ENCODE peak calls at places on chromosomes 3 and 15, in seven cellular contexts. A is stimulated activated CD4-positive, alpha-beta T cell treated with anti-CD3 and anti-CD28 coated beads, Interleukin-2, amount 100 ng/mL, for 48 hours; J is RCC 7860; H is NAMALWA; V is GM12892; N is astrocyte of the hippocampus; E is naive thymus-derived CD8-positive, alpha-beta T cell. K is an unnamed sample.
A peak's percentile ranks its signal among the peaks of the same experiment; 100 is the strongest.

GRCh38 chr3:120622870-120623718 is 27.0 kb downstream of the NDUFB4 start:
- DNase-seq in A (no peak), J (no peak), H (peak; percentile 52), V (no peak), N (no peak), E (no peak), K (no peak)

GRCh38 chr3:153614563-153614962 is 452.5 kb downstream of the RAP2B start:
- DNase-seq in A (no peak), J (no peak), H (no peak), V (no peak), N (peak; percentile 42), E (no peak), K (no peak)

GRCh38 chr3:111617912-111618601 is 22.9 kb upstream of the ZBED2 start:
- DNase-seq in A (no peak), J (no peak), H (no peak), V (no peak), N (no peak), E (no peak), K (no peak)

GRCh38 chr15:94097567-94097966 is 133.8 kb upstream of the MCTP2 start:
- DNase-seq in A (no peak), J (no peak), H (no peak), V (no peak), N (no peak), E (no peak), K (no peak)

GRCh38 chr3:14113964-14114667 is 10.6 kb downstream of the CHCHD4 start:
- DNase-seq in A (no peak), J (no peak), H (no peak), V (no peak), N (no peak), E (no peak), K (no peak)

GRCh38 chr3:29245441-29245840 is 35.4 kb upstream of the RBMS3 start:
- DNase-seq in A (no peak), J (no peak), H (no peak), V (no peak), N (no peak), E (no peak), K (no peak)

GRCh38 chr3:186682734-186683133 is 16.9 kb downstream of the HRG start:
- DNase-seq in A (no peak), J (no peak), H (no peak), V (no peak), N (no peak), E (no peak), K (no peak)

GRCh38 chr3:42975456-42975855 is 3.7 kb upstream of the GASK1A start:
- DNase-seq in A (no peak), J (no peak), H (no peak), V (no peak), N (no peak), E (no peak), K (no peak)

GRCh38 chr3:172461530-172462138 is 13.4 kb upstream of the GHSR start:
- DNase-seq in A (no peak), J (peak; percentile 48), H (peak; percentile 68), V (no peak), N (no peak), E (no peak), K (peak; percentile 40)

GRCh38 chr3:134904796-134905646 is 110.0 kb downstream of the EPHB1 start:
- DNase-seq in A (no peak), J (no peak), H (no peak), V (no peak), N (peak; percentile 34), E (no peak), K (no peak)

GRCh38 chr3:50345586-50345985 is at the start of gene ZMYND10:
- DNase-seq in A (peak; percentile 78), J (no peak), H (peak; percentile 50), V (peak; percentile 76), N (peak; percentile 65), E (peak; percentile 81), K (no peak)

GRCh38 chr3:16319307-16319706 is 54.3 kb downstream of the OXNAD1 start:
- DNase-seq in A (peak; percentile 84), J (no peak), H (peak; percentile 55), V (no peak), N (no peak), E (peak; percentile 68), K (no peak)

GRCh38 chr3:71103430-71103881 is 480.1 kb downstream of the FOXP1 start:
- DNase-seq in A (no peak), J (peak; percentile 84), H (no peak), V (no peak), N (peak; percentile 78), E (no peak), K (no peak)

GRCh38 chr15:59256538-59256937 is 49.9 kb downstream of the LDHAL6B start:
- DNase-seq in A (no peak), J (no peak), H (no peak), V (no peak), N (no peak), E (no peak), K (no peak)

GRCh38 chr3:39192490-39193092 is at the start of gene XIRP1:
- DNase-seq in A (peak; percentile 19), J (no peak), H (no peak), V (no peak), N (no peak), E (no peak), K (no peak)

GRCh38 chr3:153927107-153927506 is 194.1 kb upstream of the ARHGEF26 start:
- DNase-seq in A (no peak), J (peak; percentile 15), H (peak; percentile 58), V (no peak), N (peak; percentile 60), E (no peak), K (peak; percentile 4)

GRCh38 chr3:46375814-46376213 is 5.1 kb downstream of the CCR5 start:
- DNase-seq in A (no peak), J (no peak), H (no peak), V (no peak), N (no peak), E (no peak), K (no peak)

GRCh38 chr15:96356494-96357455 is 26.3 kb downstream of the NR2F2 start:
- DNase-seq in A (peak; percentile 72), J (peak; percentile 60), H (no peak), V (peak; percentile 64), N (peak; percentile 90), E (peak; percentile 51), K (peak; percentile 76)

GRCh38 chr15:55981596-55982249 is 11.7 kb downstream of the NEDD4 start:
- DNase-seq in A (no peak), J (no peak), H (no peak), V (no peak), N (no peak), E (no peak), K (no peak)

GRCh38 chr15:29132110-29132420 is 137.6 kb downstream of the NSMCE3 start:
- DNase-seq in A (no peak), J (no peak), H (no peak), V (no peak), N (no peak), E (no peak), K (no peak)

GRCh38 chr3:129626744-129627349 is 20.4 kb upstream of the PLXND1 start:
- DNase-seq in A (peak; percentile 74), J (peak; percentile 76), H (peak; percentile 64), V (peak; percentile 99), N (peak; percentile 88), E (peak; percentile 54), K (peak; percentile 98)

GRCh38 chr15:51190424-51191068 is 95.8 kb upstream of the TNFAIP8L3 start:
- DNase-seq in A (no peak), J (no peak), H (no peak), V (no peak), N (no peak), E (no peak), K (no peak)

GRCh38 chr3:77449459-77449858 is 409.6 kb downstream of the ROBO2 start:
- DNase-seq in A (no peak), J (no peak), H (no peak), V (no peak), N (peak; percentile 17), E (no peak), K (no peak)

GRCh38 chr15:78429477-78429876 is 8.5 kb upstream of the IREB2 start:
- DNase-seq in A (no peak), J (no peak), H (no peak), V (no peak), N (no peak), E (no peak), K (no peak)

GRCh38 chr3:104816008-104816407 is 550.7 kb upstream of the ALCAM start:
- DNase-seq in A (no peak), J (no peak), H (no peak), V (no peak), N (no peak), E (no peak), K (no peak)

GRCh38 chr3:141191097-141191749 is 40.4 kb upstream of the PXYLP1 start:
- DNase-seq in A (no peak), J (no peak), H (no peak), V (no peak), N (peak; percentile 22), E (no peak), K (no peak)

GRCh38 chr3:139107424-139108252 is 62.9 kb upstream of the PRR23C start:
- DNase-seq in A (no peak), J (no peak), H (no peak), V (no peak), N (no peak), E (no peak), K (no peak)

GRCh38 chr3:4505688-4506558 is 12.8 kb downstream of the ITPR1 start:
- DNase-seq in A (no peak), J (no peak), H (peak; percentile 43), V (no peak), N (no peak), E (no peak), K (no peak)

GRCh38 chr3:28850186-28850585 is 430.7 kb upstream of the RBMS3 start:
- DNase-seq in A (no peak), J (no peak), H (no peak), V (no peak), N (peak; percentile 27), E (no peak), K (no peak)

GRCh38 chr3:45182915-45183881 is 37.0 kb upstream of the CDCP1 start:
- DNase-seq in A (no peak), J (peak; percentile 51), H (no peak), V (no peak), N (peak; percentile 75), E (no peak), K (no peak)

GRCh38 chr3:27533718-27534578 is 49.8 kb upstream of the SLC4A7 start:
- DNase-seq in A (peak; percentile 8), J (peak; percentile 98), H (peak; percentile 25), V (peak; percentile 5), N (peak; percentile 98), E (no peak), K (no peak)

K was measured in GM19239.